ENCODE peak calls at places on chromosomes 12 and 14, in four cellular contexts. One of them, this sample, is unnamed.

GRCh38 chr12:65663648-65664047 is 160.6 kb upstream of the HMGA2 start:
- DNase-seq in HL-60: no peak
- DNase-seq in GM12878: no peak
- DNase-seq in K562: no peak
- DNase-seq in this sample: no peak

GRCh38 chr12:31868980-31869379 is 90.2 kb upstream of the RESF1 start:
- DNase-seq in HL-60: no peak
- DNase-seq in K562: no peak
- DNase-seq in GM12878: no peak
- DNase-seq in this sample: no peak

GRCh38 chr12:123531091-123531490 is 2.4 kb downstream of the RILPL1 start:
- DNase-seq in K562: no peak
- DNase-seq in GM12878: no peak
- DNase-seq in HL-60: no peak
- DNase-seq in this sample: no peak

GRCh38 chr12:110266980-110267620 is 13.9 kb upstream of the ATP2A2 start:
- DNase-seq in K562: peak; percentile 27
- DNase-seq in GM12878: no peak
- DNase-seq in HL-60: no peak
- DNase-seq in this sample: no peak

GRCh38 chr12:52205584-52206308 is 13.9 kb upstream of the KRT80 start:
- DNase-seq in K562: no peak
- DNase-seq in GM12878: no peak
- DNase-seq in HL-60: no peak
- DNase-seq in this sample: no peak

GRCh38 chr12:12210416-12210815 is 56.4 kb downstream of the LRP6 start:
- DNase-seq in K562: no peak
- DNase-seq in GM12878: no peak
- DNase-seq in HL-60: no peak
- DNase-seq in this sample: no peak

GRCh38 chr12:26471560-26471959 is 276.2 kb downstream of the SSPN start:
- DNase-seq in GM12878: peak; percentile 82
- DNase-seq in HL-60: peak; percentile 55
- DNase-seq in K562: no peak
- DNase-seq in this sample: peak; percentile 16

GRCh38 chr12:26770239-26771070 is 62.5 kb downstream of the ITPR2 start:
- DNase-seq in K562: no peak
- DNase-seq in HL-60: no peak
- DNase-seq in GM12878: no peak
- DNase-seq in this sample: no peak

GRCh38 chr12:69036533-69036932 is 103.6 kb upstream of the CPM start:
- DNase-seq in K562: no peak
- DNase-seq in HL-60: no peak
- DNase-seq in GM12878: no peak
- DNase-seq in this sample: no peak

GRCh38 chr14:93132472-93133065 is 16.8 kb upstream of the ITPK1 start:
- DNase-seq in GM12878: no peak
- DNase-seq in HL-60: no peak
- DNase-seq in K562: no peak
- DNase-seq in this sample: peak; percentile 39

GRCh38 chr12:57813971-57814771 is 4.4 kb downstream of the AVIL start:
- DNase-seq in HL-60: no peak
- DNase-seq in K562: no peak
- DNase-seq in GM12878: no peak
- DNase-seq in this sample: no peak

GRCh38 chr12:13606290-13606689 is 375.1 kb downstream of the GRIN2B start:
- DNase-seq in HL-60: no peak
- DNase-seq in GM12878: no peak
- DNase-seq in K562: no peak
- DNase-seq in this sample: no peak

GRCh38 chr14:40340708-40341107 is 908.5 kb upstream of the FBXO33 start:
- DNase-seq in HL-60: no peak
- DNase-seq in GM12878: no peak
- DNase-seq in K562: no peak
- DNase-seq in this sample: no peak

GRCh38 chr14:22526210-22526609 is 62.8 kb downstream of the DAD1 start:
- DNase-seq in HL-60: no peak
- DNase-seq in K562: no peak
- DNase-seq in GM12878: no peak
- DNase-seq in this sample: no peak

GRCh38 chr12:20011200-20011599 is 357.1 kb upstream of the PDE3A start:
- DNase-seq in K562: no peak
- DNase-seq in GM12878: no peak
- DNase-seq in HL-60: no peak
- DNase-seq in this sample: no peak

DNA sequence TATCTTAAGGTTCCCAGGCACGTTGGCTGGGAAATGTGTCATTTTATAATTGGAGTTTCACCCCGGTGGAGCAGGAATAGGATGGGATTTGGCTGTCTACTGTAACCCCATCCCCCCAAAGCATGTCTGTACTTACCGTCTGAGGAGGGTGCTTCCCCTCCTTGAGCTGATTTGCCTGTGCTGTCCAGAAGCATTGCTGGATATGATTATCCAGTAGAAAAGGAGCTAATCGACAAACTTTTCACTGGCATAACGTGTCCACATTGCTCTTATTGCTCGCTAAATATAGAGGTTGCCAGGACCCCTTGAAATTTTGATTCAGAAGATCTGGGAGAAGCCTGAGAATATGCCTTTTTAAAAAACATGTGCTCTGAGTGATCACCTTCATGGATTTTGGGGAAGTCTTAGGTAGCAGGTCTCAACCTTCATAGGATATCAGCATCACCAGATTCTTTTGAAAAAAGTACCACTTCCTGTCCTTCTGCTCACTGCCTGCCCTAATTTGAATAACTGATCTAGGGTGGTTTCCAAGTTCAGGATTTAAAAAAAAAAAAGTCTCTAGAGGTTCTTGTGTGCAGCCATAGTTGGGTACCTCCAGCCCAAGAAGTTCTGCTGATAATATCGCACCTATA is 80.4 kb upstream of the KCNA1 start:
- DNase-seq in HL-60: no peak
- DNase-seq in GM12878: peak; percentile 73
- DNase-seq in K562: no peak
- DNase-seq in this sample: peak; percentile 47
- TF ChIP-seq POLR2AphosphoS5 in HL-60: no peak
- TF ChIP-seq POLR2AphosphoS5 in GM12878: peak; percentile 61
- TF ChIP-seq POLR2AphosphoS5 in K562: no peak
- TF ChIP-seq POLR2AphosphoS5 in this sample: peak; percentile 43

DNA sequence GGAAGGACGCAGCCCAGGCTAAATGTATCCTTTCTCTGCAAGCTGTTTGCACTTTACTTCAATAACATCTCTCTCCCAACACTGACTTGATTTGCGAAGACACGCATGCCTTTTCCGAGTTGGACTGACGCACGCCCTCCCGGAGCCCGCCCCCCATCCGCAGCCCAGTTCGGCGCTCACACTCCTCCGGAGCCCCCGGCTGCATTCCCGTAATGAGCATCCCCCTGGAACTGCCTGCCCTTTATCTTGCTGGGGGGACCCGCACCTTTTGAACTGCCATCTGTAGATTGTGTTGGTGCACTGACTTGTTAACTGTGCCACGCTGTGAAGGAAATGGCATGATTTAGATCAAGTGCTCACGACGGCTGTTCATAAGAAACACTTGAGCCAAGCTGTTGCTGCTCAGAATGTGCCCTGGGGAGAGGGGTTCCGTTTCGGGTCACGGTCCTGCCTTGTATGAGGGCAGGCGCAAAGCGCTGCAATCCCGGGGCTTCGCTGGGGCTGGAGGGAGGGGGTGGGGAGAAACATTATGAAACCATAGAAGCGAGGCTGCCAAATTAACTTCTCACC is 176.6 kb upstream of the CDKN3 start:
- DNase-seq in GM12878: no peak
- DNase-seq in K562: no peak
- DNase-seq in HL-60: no peak
- DNase-seq in this sample: no peak
- TF ChIP-seq SPI1 in GM12878: no peak
- TF ChIP-seq SPI1 in K562: no peak
- TF ChIP-seq SPI1 in HL-60: no peak
- TF ChIP-seq SPI1 in this sample: no peak

GRCh38 chr12:55718650-55719275 is 1.4 kb upstream of the RDH5 start:
- DNase-seq in K562: no peak
- DNase-seq in GM12878: no peak
- DNase-seq in HL-60: no peak
- DNase-seq in this sample: no peak

GRCh38 chr12:55719371-55719770 is 822 bp upstream of the RDH5 start:
- DNase-seq in K562: no peak
- DNase-seq in GM12878: no peak
- DNase-seq in HL-60: no peak
- DNase-seq in this sample: no peak

GRCh38 chr12:55721601-55722213 is 1.5 kb downstream of the RDH5 start:
- DNase-seq in K562: no peak
- DNase-seq in HL-60: no peak
- DNase-seq in GM12878: no peak
- DNase-seq in this sample: no peak

GRCh38 chr12:55720894-55721444 is 776 bp downstream of the RDH5 start:
- DNase-seq in GM12878: no peak
- DNase-seq in HL-60: peak; percentile 94
- DNase-seq in K562: no peak
- DNase-seq in this sample: no peak

DNA sequence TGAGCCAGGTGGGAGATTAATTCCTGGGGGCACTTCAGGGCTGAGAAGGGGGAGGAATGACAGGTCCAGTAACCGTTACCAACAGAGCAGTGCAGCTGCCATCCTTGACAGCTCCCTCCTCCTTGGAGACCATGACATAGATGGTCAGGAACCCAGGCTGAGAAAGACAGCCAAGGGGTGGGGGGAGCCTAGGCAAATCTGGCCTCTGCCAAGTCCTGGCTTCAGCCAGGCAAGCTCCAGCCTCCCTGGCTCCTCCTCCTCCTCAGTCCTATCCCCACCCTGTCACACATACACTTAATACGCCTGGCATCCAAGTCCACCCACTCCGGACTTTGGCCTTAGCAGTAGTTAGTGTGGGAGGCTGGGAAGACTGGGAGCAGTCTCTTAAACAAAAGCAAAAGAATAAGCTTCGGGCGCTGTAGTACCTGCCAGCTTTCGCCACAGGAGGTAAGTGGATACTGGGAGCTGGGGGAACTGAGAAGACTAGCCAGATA is at the start of gene RDH5:
- DNase-seq in HL-60: no peak
- DNase-seq in K562: no peak
- DNase-seq in GM12878: no peak
- DNase-seq in this sample: no peak
- TF ChIP-seq POLR2AphosphoS5 in HL-60: no peak
- TF ChIP-seq POLR2AphosphoS5 in K562: no peak
- TF ChIP-seq POLR2AphosphoS5 in GM12878: no peak
- TF ChIP-seq POLR2AphosphoS5 in this sample: no peak

GRCh38 chr12:54631551-54631950 is 3.1 kb downstream of the LACRT start:
- DNase-seq in HL-60: no peak
- DNase-seq in GM12878: no peak
- DNase-seq in K562: no peak
- DNase-seq in this sample: no peak

GRCh38 chr12:54624316-54625279 is 10.1 kb downstream of the LACRT start:
- DNase-seq in K562: no peak
- DNase-seq in GM12878: no peak
- DNase-seq in HL-60: no peak
- DNase-seq in this sample: no peak

GRCh38 chr12:54629925-54630324 is 4.8 kb downstream of the LACRT start:
- DNase-seq in GM12878: no peak
- DNase-seq in HL-60: no peak
- DNase-seq in K562: no peak
- DNase-seq in this sample: no peak

GRCh38 chr12:54627304-54627703 is 7.4 kb downstream of the LACRT start:
- DNase-seq in K562: no peak
- DNase-seq in GM12878: no peak
- DNase-seq in HL-60: no peak
- DNase-seq in this sample: no peak

DNA sequence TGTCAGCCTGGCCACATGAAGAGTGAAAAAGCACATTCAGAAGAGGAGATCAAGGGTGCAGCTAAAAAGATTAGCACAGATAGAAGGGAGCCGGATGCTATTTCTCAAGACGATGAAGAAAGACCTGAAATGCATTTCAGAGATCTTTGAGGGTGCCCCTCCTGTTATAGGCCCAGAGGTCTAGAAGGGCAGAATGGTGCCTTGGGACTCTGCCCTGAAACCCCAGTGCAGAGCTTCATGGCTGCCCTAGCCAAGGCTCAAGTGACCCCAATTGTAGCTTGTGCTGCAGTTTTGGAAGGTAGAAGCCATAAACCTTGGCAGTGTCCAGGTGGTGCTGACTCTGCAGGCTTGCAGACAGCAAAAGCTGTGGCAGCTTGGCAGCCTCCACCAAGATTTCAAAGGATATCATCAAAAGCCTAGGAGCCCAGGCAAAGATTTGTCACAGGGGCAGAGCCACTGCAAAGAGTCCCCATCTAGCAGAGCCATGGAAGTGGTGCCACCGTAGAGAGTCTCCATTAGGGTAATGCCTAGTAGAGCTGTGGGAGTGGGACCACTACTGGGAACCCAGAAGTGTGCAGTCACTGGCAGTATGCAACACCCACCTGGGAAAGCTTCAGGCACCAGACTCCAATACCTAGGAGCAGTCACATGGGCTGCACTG is 6.4 kb downstream of the LACRT start:
- DNase-seq in HL-60: no peak
- DNase-seq in GM12878: no peak
- DNase-seq in K562: no peak
- DNase-seq in this sample: no peak
- TF ChIP-seq SPI1 in HL-60: no peak
- TF ChIP-seq SPI1 in GM12878: no peak
- TF ChIP-seq SPI1 in K562: no peak
- TF ChIP-seq SPI1 in this sample: no peak

DNA sequence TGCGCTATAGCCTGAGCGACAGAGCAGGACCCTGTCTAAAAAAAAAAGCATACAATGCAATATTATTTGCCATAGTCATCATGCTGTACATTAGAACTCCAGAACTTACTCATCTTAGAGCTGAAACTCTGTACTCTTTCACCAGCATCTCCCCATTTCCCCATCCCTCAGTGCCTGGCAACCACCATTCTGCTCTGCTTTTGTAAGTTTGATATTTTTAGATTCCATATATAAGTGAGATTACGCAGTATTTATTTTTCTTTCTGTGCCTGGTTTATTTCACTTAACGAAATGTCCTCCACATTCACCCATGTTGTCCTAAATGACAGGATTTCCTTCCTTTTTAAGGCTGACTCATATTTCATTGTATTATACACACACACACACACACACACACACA is 121.8 kb downstream of the BBS10 start:
- DNase-seq in GM12878: no peak
- DNase-seq in HL-60: no peak
- DNase-seq in K562: no peak
- DNase-seq in this sample: no peak
- TF ChIP-seq POLR2AphosphoS5 in GM12878: no peak
- TF ChIP-seq POLR2AphosphoS5 in HL-60: no peak
- TF ChIP-seq POLR2AphosphoS5 in K562: no peak
- TF ChIP-seq POLR2AphosphoS5 in this sample: no peak

GRCh38 chr12:29104495-29104894 is 44.6 kb upstream of the FAR2 start:
- DNase-seq in K562: no peak
- DNase-seq in GM12878: no peak
- DNase-seq in HL-60: no peak
- DNase-seq in this sample: no peak

GRCh38 chr12:29103539-29103974 is 45.5 kb upstream of the FAR2 start:
- DNase-seq in K562: no peak
- DNase-seq in HL-60: no peak
- DNase-seq in GM12878: peak; percentile 75
- DNase-seq in this sample: no peak

GRCh38 chr12:29102739-29103138 is 46.3 kb upstream of the FAR2 start:
- DNase-seq in K562: no peak
- DNase-seq in GM12878: no peak
- DNase-seq in HL-60: no peak
- DNase-seq in this sample: no peak
- TF ChIP-seq SPI1 in K562: no peak
- TF ChIP-seq SPI1 in GM12878: no peak
- TF ChIP-seq SPI1 in HL-60: no peak
- TF ChIP-seq SPI1 in this sample: no peak

This sample was measured in GM12891.